ENCODE peak calls at places on chromosomes 6 and 20, in ten cellular contexts. V, X, P, Y, L, J, S, A, N and F are unnamed samples. For H3K36me3, the result is how much of the 10 kb centered on the place peaks cover.

GRCh38 chr20:41377275-41377674 is 10.7 kb upstream of the EMILIN3 start:
- DNase-seq in X (no peak), J (no peak), L (no peak), V (no peak), A (no peak), Y (no peak), N (no peak), P (no peak), S (no peak), F (no peak)

GRCh38 chr6:158595223-158595622 is 35.3 kb downstream of the TMEM181 start:
- DNase-seq in N (no peak), L (no peak), Y (no peak), P (peak), V (no peak), A (no peak), X (no peak), J (no peak), S (no peak), F (no peak)

GRCh38 chr20:61024390-61024789 is 227.7 kb upstream of the CDH4 start:
- DNase-seq in Y (no peak), V (no peak), J (no peak), L (no peak), N (no peak), X (no peak), A (no peak), P (no peak), S (no peak), F (no peak)

GRCh38 chr20:32963176-32963575 is 41.1 kb downstream of the SUN5 start:
- DNase-seq in P (no peak), J (no peak), Y (no peak), V (no peak), L (no peak), A (no peak), X (no peak), S (no peak), N (no peak), F (no peak)

GRCh38 chr6:30178837-30179236 is 15.5 kb downstream of the TRIM15 start:
- DNase-seq in Y (no peak), N (no peak), V (no peak), L (no peak), S (no peak), P (no peak), J (no peak), X (no peak), A (no peak), F (no peak)

GRCh38 chr6:170291271-170292110 is 613 bp upstream of the DLL1 start:
- DNase-seq in P (no peak), L (peak), Y (peak), X (no peak), J (peak), A (peak), V (peak), N (peak), S (peak), F (no peak)

GRCh38 chr20:7742479-7742878 is 197.8 kb downstream of the HAO1 start:
- DNase-seq in N (peak), S (no peak), V (no peak), A (peak), L (peak), Y (no peak), P (peak), X (no peak), J (no peak), F (no peak)

GRCh38 chr6:168099201-168100010 is 20.4 kb upstream of the FRMD1 start:
- DNase-seq in J (no peak), V (no peak), P (no peak), N (no peak), Y (peak), X (no peak), S (peak), A (no peak), L (no peak), F (no peak)

GRCh38 chr6:138815797-138816528 is 20.1 kb downstream of the ECT2L start:
- DNase-seq in Y (no peak), P (peak), J (no peak), S (peak), V (no peak), L (no peak), N (peak), A (peak), X (no peak), F (peak)

GRCh38 chr20:13526551-13526950 is 112.2 kb downstream of the TASP1 start:
- DNase-seq in L (no peak), A (no peak), Y (no peak), X (no peak), V (no peak), J (no peak), N (peak), S (no peak), P (no peak), F (no peak)

GRCh38 chr6:37623666-37624065 is 74.0 kb downstream of the MDGA1 start:
- DNase-seq in S (no peak), A (no peak), Y (no peak), P (no peak), N (peak), V (no peak), L (no peak), J (no peak), X (no peak), F (no peak)

GRCh38 chr6:153790048-153790447 is 249.0 kb upstream of the OPRM1 start:
- DNase-seq in J (no peak), Y (no peak), A (peak), N (peak), L (no peak), P (peak), S (no peak), V (peak), X (peak), F (no peak)

GRCh38 chr6:134147033-134147533 is 94.7 kb upstream of the SLC2A12 start:
- DNase-seq in A (no peak), Y (no peak), X (no peak), S (no peak), V (no peak), L (no peak), P (no peak), J (no peak), N (no peak), F (no peak)

GRCh38 chr6:95249176-95249575 is 328.2 kb upstream of the MANEA start:
- DNase-seq in A (no peak), L (no peak), N (peak), J (no peak), V (no peak), S (no peak), X (no peak), Y (no peak), P (peak), F (no peak)

GRCh38 chr6:11782524-11782923 is 3.9 kb upstream of the ADTRP start:
- DNase-seq in X (no peak), P (no peak), V (no peak), A (no peak), J (no peak), S (no peak), N (no peak), Y (no peak), L (no peak), F (no peak)

GRCh38 chr6:107179004-107179403 is 63.7 kb upstream of the BEND3 start:
- DNase-seq in P (peak), Y (no peak), V (peak), N (no peak), X (no peak), S (no peak), L (no peak), J (no peak), A (no peak), F (no peak)

GRCh38 chr20:290081-290831 is at the start of gene C20orf96:
- DNase-seq in J (peak), N (peak), A (peak), X (peak), P (peak), Y (peak), V (peak), S (peak), L (peak), F (peak)
- TF ChIP-seq CTCF in J (peak), N (peak), A (peak), X (peak), P (peak), Y (peak), V (peak), S (peak), L (no peak), F (peak)

GRCh38 chr20:1462001-1462400 is 4.6 kb downstream of the NSFL1C start:
- DNase-seq in L (no peak), A (no peak), V (no peak), X (no peak), Y (no peak), S (no peak), N (no peak), P (no peak), J (no peak), F (no peak)
- H3K36me3 ChIP-seq in L (half or more), A (under half), V (under half), X (under half), Y (half or more), S (under half), N (under half), P (under half), J (under half), F (under half)

DNA sequence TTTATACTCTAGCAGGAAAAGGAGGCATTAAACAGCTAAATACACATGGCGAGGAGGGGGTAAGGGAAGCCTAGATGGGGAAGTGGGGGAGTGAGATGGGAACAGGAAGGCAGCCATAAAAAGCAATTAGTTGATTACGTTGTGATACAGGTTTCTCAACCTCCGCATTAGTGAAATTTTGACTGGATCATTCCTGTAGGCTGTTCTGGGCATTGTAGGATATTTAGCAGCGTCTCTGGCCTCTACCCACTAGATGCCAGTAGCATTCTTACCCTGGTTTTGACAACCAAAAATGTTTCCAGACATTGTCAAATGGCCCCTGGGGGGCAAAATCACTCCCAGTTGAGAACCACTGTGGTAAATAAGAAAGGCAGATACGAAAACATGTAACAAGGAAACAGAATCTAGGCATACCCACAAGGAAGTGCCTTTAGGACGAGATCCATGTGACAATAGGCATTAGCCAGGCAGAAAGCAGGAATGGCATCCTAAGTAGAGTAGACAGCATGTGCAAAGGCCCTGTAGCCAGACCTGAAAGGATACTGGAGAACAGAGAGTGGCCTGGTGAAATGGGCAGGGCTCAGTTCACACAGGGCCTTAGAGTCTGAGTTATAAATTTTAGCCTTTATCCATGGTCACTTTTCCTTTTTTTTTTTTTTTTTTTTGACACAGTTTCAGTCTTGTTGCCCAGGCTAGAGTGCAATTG is 25.8 kb upstream of the PTPN1 start:
- DNase-seq in N (peak), L (no peak), X (no peak), S (no peak), A (no peak), Y (no peak), J (no peak), V (no peak), P (no peak), F (no peak)
- TF ChIP-seq CTCF in N (peak), L (no peak), X (no peak), S (no peak), A (no peak), Y (no peak), J (no peak), V (no peak), P (no peak), F (peak)

DNA sequence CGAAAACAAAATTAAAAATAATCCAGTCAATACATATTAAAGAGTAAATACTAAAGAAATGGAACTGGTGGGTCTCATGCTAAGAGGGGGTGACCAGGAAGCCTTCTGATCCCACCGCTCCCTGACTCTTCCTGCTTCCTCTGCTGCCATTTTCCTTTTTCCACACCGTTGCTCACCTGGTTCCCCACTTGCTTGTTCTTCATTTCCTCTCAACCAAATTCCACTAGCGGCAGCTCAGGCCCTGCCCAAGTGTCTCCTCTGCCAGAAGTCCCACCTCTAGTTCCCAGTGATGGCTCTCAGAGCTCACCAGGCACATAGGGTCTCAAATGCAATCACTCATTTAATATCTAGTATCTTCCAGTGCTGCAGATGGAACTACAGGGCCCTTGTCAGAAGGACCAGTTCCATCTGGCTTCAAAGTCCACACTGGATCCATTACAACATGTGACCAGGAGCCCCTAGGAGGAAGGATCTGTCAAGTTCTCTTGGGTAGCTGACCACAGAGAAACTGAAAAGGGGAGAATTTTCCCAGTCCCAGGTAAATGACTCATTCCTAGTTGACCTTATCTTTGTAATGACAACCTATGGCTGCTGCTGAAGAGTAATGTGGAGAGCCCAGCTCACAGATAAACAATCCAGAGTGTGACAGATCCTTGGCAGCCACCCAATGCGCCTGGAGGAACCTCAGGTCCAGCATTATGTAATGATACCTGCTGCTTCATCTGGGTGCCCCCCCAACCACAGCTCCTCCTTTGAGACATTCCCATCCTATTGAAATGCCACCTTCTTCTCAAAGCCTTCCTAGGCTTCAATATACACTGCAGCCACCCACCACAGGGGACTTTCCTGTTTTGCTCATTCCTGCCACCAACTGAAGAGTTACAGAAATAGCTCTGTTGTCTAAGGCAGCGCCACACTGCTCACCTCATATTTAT is 38.2 kb downstream of the ELMO2 start:
- DNase-seq in S (no peak), Y (no peak), J (no peak), P (no peak), A (peak), X (no peak), L (no peak), V (peak), N (peak), F (no peak)
- H3K36me3 ChIP-seq in S (under half), Y (half or more), J (under half), P (under half), A (under half), X (under half), L (half or more), V (under half), N (under half), F (under half)

DNA sequence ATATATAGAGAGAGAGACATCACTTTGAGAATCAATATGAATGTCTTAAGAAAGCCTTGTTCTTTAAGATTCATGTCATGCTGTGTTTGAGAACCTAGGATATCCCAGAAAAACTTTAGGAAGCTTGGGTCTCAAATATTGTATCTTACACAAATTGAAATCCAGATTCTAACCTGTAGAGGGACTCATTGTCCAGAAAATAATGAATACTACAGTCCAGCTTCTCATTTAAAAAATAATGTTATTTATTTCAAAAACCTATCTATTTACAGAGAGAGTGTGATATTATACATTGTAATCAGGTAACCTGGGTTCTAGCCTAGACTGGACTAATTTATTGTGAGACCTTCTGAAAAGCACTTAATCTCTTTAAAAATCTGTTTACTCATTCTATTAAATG is 4.2 kb downstream of the RFX6 start:
- DNase-seq in S (no peak), J (no peak), V (no peak), X (no peak), P (peak), N (no peak), A (peak), Y (no peak), L (no peak), F (no peak)
- TF ChIP-seq CTCF in S (no peak), J (no peak), V (no peak), X (peak), P (no peak), N (no peak), A (peak), Y (no peak), L (peak), F (no peak)

GRCh38 chr6:1576166-1576565 is 33.5 kb upstream of the FOXC1 start:
- DNase-seq in N (no peak), A (no peak), P (no peak), V (no peak), X (no peak), J (no peak), S (no peak), Y (no peak), L (no peak), F (no peak)

GRCh38 chr6:1578293-1578745 is 31.4 kb upstream of the FOXC1 start:
- DNase-seq in N (no peak), A (no peak), J (no peak), S (no peak), L (no peak), Y (no peak), P (no peak), V (no peak), X (no peak), F (no peak)

GRCh38 chr6:1577146-1577680 is 32.5 kb upstream of the FOXC1 start:
- DNase-seq in Y (no peak), A (no peak), N (no peak), S (no peak), J (no peak), X (no peak), L (no peak), P (no peak), V (no peak), F (no peak)

GRCh38 chr6:1575213-1576041 is 34.3 kb upstream of the FOXC1 start:
- DNase-seq in S (peak), A (no peak), V (peak), X (no peak), P (peak), L (no peak), N (no peak), J (no peak), Y (peak), F (no peak)

GRCh38 chr6:1576711-1577110 is 33.0 kb upstream of the FOXC1 start:
- DNase-seq in P (no peak), X (no peak), Y (no peak), A (no peak), J (no peak), L (no peak), N (no peak), S (no peak), V (no peak), F (no peak)
- H3K36me3 ChIP-seq in P (under half), X (under half), Y (under half), A (under half), J (under half), L (under half), N (under half), S (under half), V (under half), F (under half)

GRCh38 chr20:53608456-53609413 is 15.1 kb upstream of the ZNF217 start:
- DNase-seq in V (no peak), Y (no peak), L (peak), N (no peak), A (peak), J (no peak), X (no peak), S (no peak), P (no peak), F (peak)
- TF ChIP-seq CTCF in V (no peak), Y (no peak), L (no peak), N (no peak), A (no peak), J (no peak), X (no peak), S (no peak), P (no peak), F (no peak)

GRCh38 chr20:49797292-49797628 is 15.4 kb upstream of the SLC9A8 start:
- DNase-seq in L (no peak), X (no peak), J (no peak), V (no peak), P (no peak), S (no peak), N (no peak), Y (no peak), A (peak), F (no peak)

GRCh38 chr20:49792006-49792405 is 20.6 kb upstream of the SLC9A8 start:
- DNase-seq in L (no peak), X (no peak), S (no peak), V (no peak), A (no peak), N (no peak), Y (no peak), J (no peak), P (no peak), F (no peak)

GRCh38 chr20:49794336-49795124 is 18.1 kb upstream of the SLC9A8 start:
- DNase-seq in S (no peak), L (no peak), X (no peak), N (no peak), Y (no peak), J (no peak), V (no peak), P (no peak), A (no peak), F (no peak)

GRCh38 chr20:49792611-49793010 is 20.0 kb upstream of the SLC9A8 start:
- DNase-seq in A (no peak), L (no peak), P (no peak), Y (no peak), N (no peak), S (no peak), X (no peak), V (no peak), J (no peak), F (no peak)

DNA sequence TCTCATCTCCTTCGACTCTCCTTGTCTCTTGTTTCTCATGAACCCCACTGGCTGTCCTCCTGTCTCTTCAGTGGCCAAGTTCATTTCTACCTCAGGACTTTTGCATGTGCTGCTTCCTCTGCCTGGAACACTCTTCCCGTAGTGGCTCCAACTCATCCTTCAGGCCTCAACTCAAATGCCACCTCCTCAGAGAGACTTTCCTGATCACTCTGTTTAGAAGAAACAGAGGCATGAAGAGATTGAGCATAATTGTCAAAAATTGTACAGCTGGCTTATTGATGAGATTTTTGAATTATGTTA is 17.6 kb upstream of the SLC9A8 start:
- DNase-seq in S (no peak), J (no peak), V (no peak), Y (no peak), N (no peak), A (no peak), L (no peak), P (no peak), X (no peak), F (no peak)
- H3K36me3 ChIP-seq in S (under half), J (under half), V (under half), Y (under half), N (under half), A (under half), L (under half), P (under half), X (under half), F (under half)

GRCh38 chr20:24506146-24506545 is 36.7 kb downstream of the SYNDIG1 start:
- DNase-seq in S (no peak), Y (no peak), P (no peak), X (no peak), J (no peak), V (no peak), L (no peak), N (no peak), A (no peak), F (no peak)
- TF ChIP-seq CTCF in S (no peak), Y (no peak), P (no peak), X (no peak), J (no peak), V (no peak), L (no peak), N (no peak), A (no peak), F (no peak)